ENCODE peak calls at places on chromosomes 6 and 20, in six cellular contexts. Z is upper lobe of right lung, I is SK-N-SH, S is IMR-90, V is astrocyte, Q is HCT116. M is an unnamed sample.

GRCh38 chr20:32660661-32661060 is 13.1 kb downstream of the C20orf203 start:
- DNase-seq in I (no peak), Q (no peak), V (no peak), S (no peak), Z (no peak), M (no peak)

GRCh38 chr6:108650781-108651180 is 90.1 kb downstream of the FOXO3 start:
- DNase-seq in V (peak; percentile 73), Q (no peak), Z (no peak), I (no peak), S (peak; percentile 62), M (peak; percentile 69)

GRCh38 chr6:84282566-84282965 is 55.1 kb upstream of the CEP162 start:
- DNase-seq in Z (peak; percentile 67), I (no peak), Q (no peak), V (peak; percentile 79), S (peak; percentile 1), M (no peak)

GRCh38 chr20:10611357-10611756 is 62.4 kb downstream of the JAG1 start:
- DNase-seq in S (peak; percentile 66), Z (no peak), I (peak; percentile 38), V (no peak), Q (no peak), M (no peak)

GRCh38 chr20:36154696-36155628 is at the start of gene EPB41L1:
- DNase-seq in S (no peak), Q (no peak), V (no peak), I (peak; percentile 73), Z (no peak), M (no peak)

GRCh38 chr6:109793793-109794192 is 102.7 kb downstream of the FIG4 start:
- DNase-seq in V (peak; percentile 97), Z (no peak), I (no peak), Q (peak; percentile 83), S (peak; percentile 98), M (peak; percentile 88)

GRCh38 chr6:33904050-33904827 is 100.4 kb upstream of the MLN start:
- DNase-seq in Z (peak; percentile 63), S (no peak), V (no peak), I (no peak), Q (no peak), M (no peak)

GRCh38 chr6:22766979-22767378 is 197.6 kb downstream of the HDGFL1 start:
- DNase-seq in Z (no peak), I (no peak), V (peak; percentile 23), Q (no peak), S (no peak), M (no peak)

GRCh38 chr6:158073776-158074175 is 92.1 kb downstream of the SYNJ2 start:
- DNase-seq in S (no peak), V (no peak), Q (no peak), I (peak; percentile 59), Z (no peak), M (no peak)

GRCh38 chr6:7750183-7750582 is 24.3 kb downstream of the BMP6 start:
- DNase-seq in Q (no peak), I (no peak), Z (no peak), V (no peak), S (no peak), M (no peak)

GRCh38 chr6:97423190-97423589 is 140.2 kb upstream of the MMS22L start:
- DNase-seq in V (no peak), Z (no peak), I (no peak), S (no peak), Q (no peak), M (no peak)

GRCh38 chr6:6599468-6599873 is 11.0 kb downstream of the LY86 start:
- DNase-seq in Z (no peak), I (no peak), S (no peak), V (no peak), Q (no peak), M (no peak)

GRCh38 chr20:23237166-23237565 is 113.4 kb upstream of the NXT1 start:
- DNase-seq in V (no peak), I (no peak), Q (no peak), S (no peak), Z (no peak), M (no peak)

GRCh38 chr6:19317587-19317986 is 519.6 kb upstream of the ID4 start:
- DNase-seq in I (no peak), S (no peak), Q (no peak), V (no peak), Z (no peak), M (no peak)

GRCh38 chr6:137234505-137234863 is 15.3 kb upstream of the IFNGR1 start:
- DNase-seq in S (no peak), V (no peak), Q (no peak), I (no peak), Z (no peak), M (no peak)

DNA sequence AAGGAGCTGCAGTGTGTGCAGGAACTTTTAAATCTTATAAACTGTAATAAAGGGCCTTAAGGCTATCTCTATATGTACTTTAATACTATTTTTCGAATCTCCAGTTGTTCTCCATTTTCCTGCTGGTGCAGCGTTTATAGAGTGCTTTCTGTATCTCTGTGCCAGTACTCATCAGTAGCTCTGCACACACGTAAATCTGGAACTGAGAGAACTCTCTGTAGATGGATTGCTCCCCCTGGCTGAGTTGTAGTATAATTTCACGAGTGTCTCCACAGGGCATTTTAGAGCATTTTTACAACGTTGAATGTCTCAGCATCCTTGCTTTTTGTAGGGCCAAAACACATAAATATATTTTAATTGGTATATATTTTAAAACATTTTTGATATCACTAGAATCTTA is 256.5 kb downstream of the TRDN start:
- DNase-seq in I (peak; percentile 5), Q (no peak), S (no peak), V (peak; percentile 0), Z (no peak), M (no peak)
- TF ChIP-seq CTCF in I (peak; percentile 42), Q (peak; percentile 29), S (no peak), V (peak; percentile 8), Z (peak; percentile 18), M (no peak)

GRCh38 chr6:170365581-170365980 is 59.0 kb downstream of the FAM120B start:
- DNase-seq in S (no peak), I (peak; percentile 33), V (no peak), Z (no peak), Q (no peak), M (no peak)
- H3K27ac ChIP-seq in S (no peak overlapping the region), I (no peak overlapping the region), V (no peak overlapping the region), Z (no peak overlapping the region), Q (no peak overlapping the region), M (no peak overlapping the region)

DNA sequence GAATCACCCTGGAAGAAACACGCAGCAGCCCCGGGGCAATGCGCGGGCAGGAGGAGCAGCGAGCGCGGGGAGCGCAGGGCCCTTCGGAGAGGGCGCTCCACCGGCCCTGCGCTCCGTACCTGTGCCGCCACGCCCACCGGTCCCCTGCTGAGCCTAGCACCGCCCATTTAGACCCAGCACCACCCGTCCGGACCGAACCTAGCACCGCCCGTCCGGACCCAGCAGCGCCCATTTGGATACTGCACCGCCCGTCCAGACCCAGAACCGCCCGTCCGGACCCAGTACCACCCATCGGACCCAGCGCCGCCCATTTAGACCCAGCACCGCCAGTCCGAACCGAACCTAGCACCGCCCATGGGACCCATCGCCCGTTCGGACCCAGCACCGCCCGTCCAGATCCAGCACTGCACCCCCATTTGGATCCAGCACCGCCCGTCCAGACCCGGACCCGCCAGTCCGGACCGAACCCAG is 917 bp upstream of the AFDN start:
- DNase-seq in I (peak; percentile 78), Z (peak; percentile 85), V (no peak), Q (peak; percentile 35), S (no peak), M (peak; percentile 72)
- TF ChIP-seq CTCF in I (no peak), Z (no peak), V (no peak), Q (no peak), S (no peak), M (no peak)

GRCh38 chr6:166331503-166332133 is 10.7 kb downstream of the SFT2D1 start:
- DNase-seq in Z (no peak), I (no peak), S (no peak), Q (no peak), V (no peak), M (no peak)
- H3K27ac ChIP-seq in Z (no peak overlapping the region), I (no peak overlapping the region), S (no peak overlapping the region), Q (no peak overlapping the region), V (no peak overlapping the region), M (no peak overlapping the region)

DNA sequence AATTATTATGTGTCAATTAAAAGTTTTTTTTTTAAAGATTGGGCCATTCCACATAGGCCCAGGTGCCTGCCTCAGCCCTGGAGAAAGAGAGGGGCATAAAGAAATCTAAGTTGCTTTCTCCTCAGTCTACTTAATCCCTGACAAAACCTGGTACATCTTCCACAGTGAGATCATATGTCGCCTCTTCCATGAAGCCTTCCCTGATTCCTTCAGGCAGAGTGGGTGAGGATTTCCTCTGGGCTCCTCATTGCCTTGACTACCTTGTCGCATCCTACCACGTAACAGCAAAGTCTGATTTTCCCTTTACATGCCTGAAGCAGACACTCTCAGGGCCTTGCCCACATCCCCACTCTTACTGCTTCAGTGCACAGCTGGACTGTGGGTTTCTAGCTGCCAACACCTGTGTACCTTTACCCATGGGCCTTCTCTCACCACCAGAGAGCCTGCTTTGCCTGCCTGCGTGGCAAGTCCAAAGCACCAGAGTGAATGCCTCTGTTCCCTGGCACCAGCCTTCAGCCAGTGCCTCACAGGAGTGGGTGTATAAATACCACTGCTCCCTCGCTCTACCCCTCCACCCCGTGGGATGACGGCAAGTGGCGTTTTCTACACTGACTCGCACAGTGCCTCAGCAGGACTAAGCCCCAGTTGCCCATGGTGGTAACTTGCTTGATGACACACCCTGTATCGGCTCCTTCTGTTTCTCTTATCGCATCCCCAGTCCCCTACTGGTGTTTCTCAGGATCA is 68.0 kb downstream of the EYA2 start:
- DNase-seq in I (no peak), Z (no peak), S (peak; percentile 39), V (no peak), Q (no peak), M (no peak)
- TF ChIP-seq CTCF in I (no peak), Z (no peak), S (no peak), V (no peak), Q (no peak), M (no peak)

GRCh38 chr6:128347123-128347522 is 173.3 kb downstream of the PTPRK start:
- DNase-seq in S (no peak), Q (no peak), Z (no peak), V (peak; percentile 16), I (no peak), M (no peak)

GRCh38 chr6:128346569-128346968 is 173.8 kb downstream of the PTPRK start:
- DNase-seq in Q (no peak), Z (no peak), V (no peak), S (no peak), I (no peak), M (no peak)

GRCh38 chr6:128352331-128352730 is 168.1 kb downstream of the PTPRK start:
- DNase-seq in I (no peak), Z (no peak), S (no peak), V (no peak), Q (no peak), M (no peak)

GRCh38 chr6:128351255-128351514 is 169.2 kb downstream of the PTPRK start:
- DNase-seq in Z (no peak), V (no peak), Q (no peak), S (no peak), I (no peak), M (no peak)

GRCh38 chr6:128350416-128351254 is 169.8 kb downstream of the PTPRK start:
- DNase-seq in Q (no peak), V (peak; percentile 75), Z (no peak), I (no peak), S (peak; percentile 49), M (peak; percentile 83)
- H3K27ac ChIP-seq in Q (no peak overlapping the region), V (no peak overlapping the region), Z (no peak overlapping the region), I (peak overlapping the region; percentile 13), S (no peak overlapping the region), M (no peak overlapping the region)

GRCh38 chr20:60993647-60994046 is 258.4 kb upstream of the CDH4 start:
- DNase-seq in I (peak; percentile 17), V (no peak), S (peak; percentile 8), Z (no peak), Q (no peak), M (no peak)
- TF ChIP-seq CTCF in I (no peak), V (no peak), S (peak; percentile 25), Z (no peak), Q (no peak), M (no peak)

M was measured in RWPE1.